ENCODE peak calls at places on chromosomes 6 and 20, in nine cellular contexts. B is NCI-H460; S is spleen; O is germinal center; R is sigmoid colon; C is iris pigment epithelial cell; M is CD4-positive, alpha-beta T cell; K is fibroblast of mammary gland; T is HEK293T. N is an unnamed sample.

GRCh38 chr20:13286600-13286999 is 65.5 kb downstream of the ISM1 start:
- DNase-seq in B (no peak), S (no peak), O (no peak), R (no peak), C (no peak), M (no peak), K (no peak), T (no peak), N (no peak)

GRCh38 chr20:33309631-33310030 is 26.6 kb downstream of the BPIFB1 start:
- DNase-seq in B (no peak), S (no peak), O (no peak), R (no peak), C (no peak), M (no peak), K (no peak), T (no peak), N (no peak)

GRCh38 chr6:14108571-14109410 is 8.8 kb upstream of the CD83 start:
- DNase-seq in B (no peak), S (peak; percentile 85), O (peak; percentile 86), R (no peak), C (no peak), M (no peak), K (no peak), T (no peak), N (no peak)

GRCh38 chr6:56555438-56555872 is 87.2 kb downstream of the DST start:
- DNase-seq in B (no peak), S (no peak), O (no peak), R (peak; percentile 66), C (peak; percentile 72), M (no peak), K (no peak), T (peak; percentile 33), N (peak; percentile 39)

GRCh38 chr6:39357998-39358686 is 35.6 kb upstream of the KCNK16 start:
- DNase-seq in B (no peak), S (peak; percentile 35), O (no peak), R (peak; percentile 76), C (peak; percentile 77), M (no peak), K (peak; percentile 61), T (no peak), N (peak; percentile 36)

GRCh38 chr6:164246082-164246481 is 831.6 kb downstream of the QKI start:
- DNase-seq in B (no peak), S (no peak), O (no peak), R (no peak), C (no peak), M (no peak), K (no peak), T (no peak), N (no peak)

GRCh38 chr6:11592289-11592906 is 54.8 kb downstream of the TMEM170B start:
- DNase-seq in B (no peak), S (no peak), O (no peak), R (no peak), C (peak; percentile 63), M (no peak), K (peak; percentile 26), T (no peak), N (peak; percentile 18)

GRCh38 chr20:45970646-45971424 is 1.2 kb downstream of the ZNF335 start:
- DNase-seq in B (no peak), S (peak; percentile 93), O (peak; percentile 38), R (no peak), C (peak; percentile 43), M (no peak), K (peak; percentile 27), T (no peak), N (no peak)

GRCh38 chr6:144008501-144009245 is 614 bp upstream of the PLAGL1 start:
- DNase-seq in B (no peak), S (no peak), O (no peak), R (no peak), C (no peak), M (no peak), K (no peak), T (no peak), N (no peak)

GRCh38 chr6:91031581-91031980 is 444.7 kb upstream of the MAP3K7 start:
- DNase-seq in B (no peak), S (no peak), O (no peak), R (no peak), C (no peak), M (no peak), K (no peak), T (no peak), N (no peak)

GRCh38 chr20:13029687-13030510 is 21.1 kb downstream of the SPTLC3 start:
- DNase-seq in B (peak; percentile 86), S (no peak), O (no peak), R (no peak), C (peak; percentile 73), M (no peak), K (peak; percentile 92), T (no peak), N (peak; percentile 86)

GRCh38 chr6:82419088-82419720 is 55.6 kb downstream of the TPBG start:
- DNase-seq in B (no peak), S (no peak), O (no peak), R (no peak), C (no peak), M (no peak), K (peak; percentile 46), T (no peak), N (no peak)

GRCh38 chr6:73030257-73030656 is 195.0 kb downstream of the KHDC1L start:
- DNase-seq in B (no peak), S (no peak), O (no peak), R (no peak), C (no peak), M (no peak), K (no peak), T (no peak), N (no peak)

GRCh38 chr6:135251964-135252429 is 70.9 kb downstream of the MYB start:
- DNase-seq in B (no peak), S (no peak), O (no peak), R (no peak), C (peak; percentile 62), M (no peak), K (no peak), T (no peak), N (peak; percentile 56)

GRCh38 chr20:23083553-23084220 is 2.4 kb downstream of the CD93 start:
- DNase-seq in B (no peak), S (no peak), O (no peak), R (no peak), C (no peak), M (no peak), K (no peak), T (no peak), N (no peak)

N was measured in NCI-H226.